ENCODE peak calls at places on chromosomes 3 and 15, in six cellular contexts. C, X, N, P, J and E are unnamed samples. For H3K27me3, the result is how much of the 10 kb centered on the place peaks cover.

GRCh38 chr3:196902296-196902695 is 34.6 kb downstream of the SENP5 start:
- DNase-seq in J (no peak), P (no peak), X (no peak), C (no peak), N (no peak), E (no peak)

GRCh38 chr3:177596822-177597271 is 399.6 kb upstream of the TBL1XR1 start:
- DNase-seq in C (no peak), N (no peak), X (no peak), J (no peak), P (peak), E (no peak)

GRCh38 chr3:66390013-66390412 is 110.8 kb downstream of the LRIG1 start:
- DNase-seq in X (no peak), J (no peak), P (no peak), C (no peak), N (no peak), E (peak)

GRCh38 chr3:72255736-72256559 is 471.0 kb upstream of the PROK2 start:
- DNase-seq in C (no peak), N (no peak), J (no peak), X (peak), P (no peak), E (peak)

GRCh38 chr3:61108247-61109019 is 142.8 kb downstream of the FHIT start:
- DNase-seq in N (no peak), P (no peak), C (no peak), J (no peak), X (no peak), E (no peak)

GRCh38 chr3:24004171-24004938 is 59.3 kb downstream of the NR1D2 start:
- DNase-seq in J (no peak), X (no peak), N (no peak), P (no peak), C (no peak), E (no peak)

GRCh38 chr3:24734019-24734418 is 239.4 kb upstream of the THRB start:
- DNase-seq in C (no peak), N (no peak), P (no peak), X (no peak), J (no peak), E (no peak)

GRCh38 chr15:75673426-75674247 is 25.9 kb downstream of the SNX33 start:
- DNase-seq in X (peak), N (no peak), P (peak), C (no peak), J (peak), E (no peak)

GRCh38 chr15:99844150-99844549 is 110.9 kb upstream of the LYSMD4 start:
- DNase-seq in C (no peak), N (no peak), X (no peak), P (no peak), J (no peak), E (no peak)

GRCh38 chr3:175002732-175003143 is 143.6 kb downstream of the NAALADL2 start:
- DNase-seq in P (peak), C (no peak), N (no peak), X (no peak), J (no peak), E (no peak)

GRCh38 chr15:32802296-32802936 is 84.6 kb downstream of the GREM1 start:
- DNase-seq in J (no peak), C (no peak), X (no peak), P (peak), N (no peak), E (no peak)

GRCh38 chr15:101376615-101377395 is 81.8 kb upstream of the SNRPA1 start:
- DNase-seq in P (no peak), N (no peak), X (no peak), J (no peak), C (no peak), E (no peak)

GRCh38 chr3:127560051-127560787 is 30.3 kb downstream of the TPRA1 start:
- DNase-seq in X (no peak), C (no peak), P (no peak), N (peak), J (no peak), E (peak)

GRCh38 chr3:157190242-157190876 is 30.4 kb upstream of the CCNL1 start:
- DNase-seq in N (no peak), X (no peak), P (no peak), J (no peak), C (no peak), E (no peak)

GRCh38 chr15:90062023-90062728 is 40.1 kb downstream of the IDH2 start:
- DNase-seq in N (no peak), X (peak), P (no peak), J (no peak), C (no peak), E (peak)

GRCh38 chr15:100211855-100212850 is 129.6 kb downstream of the ADAMTS17 start:
- DNase-seq in P (no peak), X (peak), C (no peak), J (no peak), N (no peak), E (no peak)

GRCh38 chr3:74559301-74559700 is 55.2 kb downstream of the CNTN3 start:
- DNase-seq in P (no peak), J (no peak), N (no peak), X (no peak), C (no peak), E (no peak)

GRCh38 chr3:44892689-44893088 is 18.3 kb downstream of the TGM4 start:
- DNase-seq in N (no peak), J (no peak), C (no peak), X (no peak), P (peak), E (no peak)

GRCh38 chr15:90160781-90161727 is 40.1 kb upstream of the SEMA4B start:
- DNase-seq in C (no peak), P (no peak), J (no peak), N (no peak), X (peak), E (no peak)

GRCh38 chr3:121883507-121883906 is 10.7 kb upstream of the SLC15A2 start:
- DNase-seq in X (no peak), C (no peak), N (peak), J (no peak), P (peak), E (no peak)

GRCh38 chr15:63974036-63974435 is 72.2 kb downstream of the DAPK2 start:
- DNase-seq in N (no peak), P (no peak), J (no peak), C (no peak), X (no peak), E (no peak)

GRCh38 chr3:171317133-171317532 is 143.1 kb downstream of the TNIK start:
- DNase-seq in J (no peak), N (no peak), X (no peak), P (no peak), C (no peak), E (no peak)

GRCh38 chr15:23422946-23423708 is 23.9 kb downstream of the GOLGA6L2 start:
- DNase-seq in X (no peak), P (no peak), N (no peak), J (peak), C (no peak), E (no peak)

GRCh38 chr3:101950510-101950909 is 101.2 kb downstream of the NFKBIZ start:
- DNase-seq in C (no peak), J (no peak), N (no peak), X (no peak), P (peak), E (peak)

GRCh38 chr3:13502791-13503060 is 22.6 kb downstream of the HDAC11 start:
- DNase-seq in C (no peak), J (no peak), N (no peak), P (no peak), X (no peak), E (no peak)

GRCh38 chr15:92599394-92599970 is 56.1 kb downstream of the FAM174B start:
- DNase-seq in C (no peak), N (no peak), J (peak), X (no peak), P (peak), E (no peak)

GRCh38 chr15:63370764-63371163 is 10.9 kb downstream of the CA12 start:
- DNase-seq in N (no peak), P (no peak), J (no peak), X (no peak), C (no peak), E (no peak)

GRCh38 chr3:32283304-32283703 is 44.8 kb downstream of the CMTM8 start:
- DNase-seq in X (no peak), J (no peak), N (no peak), C (no peak), P (no peak), E (no peak)

GRCh38 chr3:1088503-1088902 is 4.3 kb upstream of the CNTN6 start:
- DNase-seq in P (no peak), X (no peak), J (no peak), C (no peak), N (no peak), E (no peak)

GRCh38 chr3:18789734-18790133 is 358.6 kb upstream of the KCNH8 start:
- DNase-seq in J (no peak), X (no peak), C (no peak), P (no peak), N (no peak), E (no peak)
- H3K27me3 ChIP-seq in J (under half), X (under half), C (under half), P (under half), N (under half), E (under half)

DNA sequence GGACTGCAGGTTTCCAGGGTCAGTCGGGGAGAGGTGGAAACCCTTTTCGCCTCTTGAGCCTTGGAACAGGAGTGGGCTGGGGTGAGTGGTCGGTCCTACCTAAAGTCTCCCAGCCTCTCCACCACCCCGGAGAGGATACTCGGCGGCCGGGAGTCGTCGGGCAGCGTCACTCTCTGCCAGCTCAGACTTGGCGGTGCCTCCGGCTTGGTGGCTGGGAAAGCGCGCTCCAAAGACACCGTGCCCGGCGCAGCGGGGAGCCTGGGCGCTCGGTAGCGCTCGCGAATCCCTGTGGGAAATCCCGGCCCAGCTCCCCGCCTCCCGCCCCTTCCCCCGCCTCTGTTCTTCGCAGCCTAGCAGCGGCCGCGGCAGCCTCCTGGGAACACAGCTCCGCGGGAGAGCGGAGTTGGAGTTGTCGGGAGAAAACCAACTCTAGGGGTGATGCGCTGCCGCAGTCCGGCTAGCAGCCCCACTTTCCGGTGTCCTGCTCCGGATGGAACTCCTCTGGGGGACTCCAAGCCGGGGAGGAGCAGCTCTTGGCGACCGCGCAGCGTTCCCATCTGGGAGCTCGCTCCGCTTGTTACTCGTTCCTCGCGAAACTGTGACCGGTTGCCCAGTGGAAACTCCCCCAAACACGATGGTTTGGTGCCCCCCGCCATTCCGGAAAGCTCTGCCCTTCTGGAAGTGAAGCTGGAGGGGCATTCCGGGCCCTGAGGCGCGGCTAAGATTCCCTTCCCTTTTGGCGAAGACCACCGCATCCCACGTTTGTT is 1.4 kb downstream of the EPHB1 start:
- DNase-seq in J (peak), X (no peak), N (no peak), C (peak), P (peak), E (no peak)
- H3K4me3 ChIP-seq in J (peak), X (peak), N (no peak), C (peak), P (peak), E (no peak)

DNA sequence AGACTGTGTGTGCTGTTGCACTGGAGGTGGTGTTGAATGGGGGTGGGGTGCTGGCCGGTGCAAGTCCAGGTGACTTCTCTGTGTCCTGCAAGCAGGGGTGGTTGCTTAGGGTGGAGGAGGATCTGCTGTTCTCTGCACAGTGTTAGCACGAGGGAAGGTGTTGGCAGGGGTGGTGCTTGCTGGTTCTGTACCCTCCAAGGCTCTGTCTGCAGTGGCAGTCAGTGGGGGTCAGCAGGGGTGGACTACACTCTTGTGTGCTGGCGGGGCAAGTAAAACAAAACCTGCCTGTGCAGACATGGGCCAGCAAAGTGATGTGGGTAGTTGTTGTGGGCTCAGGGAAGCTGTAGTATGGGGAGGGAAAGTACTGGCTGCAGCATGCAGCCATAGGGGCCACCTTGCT is 5.5 kb downstream of the ROPN1 start:
- DNase-seq in C (no peak), N (no peak), P (no peak), J (no peak), X (no peak), E (no peak)
- H3K27me3 ChIP-seq in C (under half), N (under half), P (under half), J (under half), X (under half), E (under half)

GRCh38 chr3:194070220-194070633 is 65.7 kb upstream of the HES1 start:
- DNase-seq in C (no peak), P (no peak), N (no peak), X (no peak), J (no peak), E (no peak)
- H3K4me3 ChIP-seq in C (peak), P (peak), N (peak), X (no peak), J (no peak), E (no peak)

GRCh38 chr15:68427961-68428360 is 4.0 kb downstream of the ITGA11 start:
- DNase-seq in J (no peak), X (no peak), N (no peak), C (no peak), P (peak), E (no peak)
- H3K27me3 ChIP-seq in J (under half), X (under half), N (under half), C (under half), P (under half), E (under half)

DNA sequence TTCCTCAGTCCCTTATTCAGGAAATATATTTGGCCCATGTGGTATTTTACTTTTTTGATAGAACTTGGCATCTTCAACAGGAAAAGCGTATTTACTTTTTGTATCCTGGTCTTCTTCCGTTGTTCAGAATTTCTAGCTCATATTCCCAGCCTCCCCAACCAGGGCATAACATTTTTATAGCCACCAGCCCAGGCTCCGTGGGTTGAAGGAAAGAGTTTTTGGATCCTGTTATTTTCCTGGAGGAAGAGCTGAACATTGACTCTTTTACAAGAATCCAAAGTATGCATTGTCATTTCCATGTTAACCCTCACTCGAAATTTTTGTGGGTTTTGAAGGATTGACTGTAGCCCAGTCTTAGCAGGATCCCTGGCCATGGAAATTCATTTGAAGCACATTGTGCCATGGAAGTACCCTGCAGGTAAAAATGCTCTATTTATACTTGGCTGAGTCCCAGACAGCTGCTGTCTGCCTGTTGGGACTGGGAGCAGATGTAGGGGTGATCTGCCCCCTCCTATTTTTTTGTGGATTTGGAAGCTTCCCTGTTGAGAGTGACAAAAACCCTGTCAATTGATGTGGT is 98.8 kb downstream of the AKAP13 start:
- DNase-seq in P (peak), C (no peak), X (no peak), J (no peak), N (no peak), E (no peak)
- H3K4me3 ChIP-seq in P (peak), C (no peak), X (no peak), J (no peak), N (no peak), E (no peak)